ENCODE peak calls at places on chromosomes 12 and 14, in four cellular contexts. X is right cardiac atrium, G is NCI-H1694, I is astrocyte of the cerebellum. Y is an unnamed sample.
A peak's percentile ranks its signal among the peaks of the same experiment; 100 is the strongest.

GRCh38 chr12:50187084-50187900 is 20.1 kb upstream of the CERS5 start:
- DNase-seq in G (no peak), I (peak; percentile 91), X (no peak), Y (peak; percentile 49)

GRCh38 chr12:42091769-42092168 is 52.9 kb downstream of the GXYLT1 start:
- DNase-seq in I (no peak), X (no peak), G (no peak), Y (no peak)

GRCh38 chr14:91249841-91250616 is 5.5 kb upstream of the GPR68 start:
- DNase-seq in I (no peak), X (no peak), G (peak; percentile 22), Y (peak; percentile 43)

GRCh38 chr12:95303476-95303875 is 85.9 kb downstream of the VEZT start:
- DNase-seq in X (no peak), I (no peak), G (no peak), Y (no peak)

GRCh38 chr12:99824900-99825562 is 159.7 kb downstream of the ANKS1B start:
- DNase-seq in X (no peak), I (no peak), G (peak; percentile 34), Y (no peak)

GRCh38 chr14:49134940-49135339 is 451.2 kb downstream of the RPS29 start:
- DNase-seq in I (no peak), G (peak; percentile 48), X (no peak), Y (no peak)

GRCh38 chr12:586318-587071 is 76.8 kb downstream of the NINJ2 start:
- DNase-seq in I (no peak), G (no peak), X (no peak), Y (no peak)

GRCh38 chr12:33438890-33439586 is 581 bp downstream of the SYT10 start:
- DNase-seq in X (peak; percentile 7), I (no peak), G (no peak), Y (no peak)

GRCh38 chr12:12327802-12328201 is 22.2 kb downstream of the MANSC1 start:
- DNase-seq in G (peak; percentile 77), X (no peak), I (peak; percentile 61), Y (peak; percentile 66)

GRCh38 chr12:112798019-112798760 is 6.6 kb downstream of the RPH3A start:
- DNase-seq in G (peak; percentile 72), I (no peak), X (no peak), Y (no peak)

GRCh38 chr12:61676520-61676919 is 583.7 kb upstream of the USP15 start:
- DNase-seq in I (no peak), G (no peak), X (no peak), Y (no peak)

GRCh38 chr14:93811020-93811419 is 22.7 kb upstream of the PRIMA1 start:
- DNase-seq in I (no peak), G (no peak), X (no peak), Y (no peak)

GRCh38 chr12:131090254-131091210 is 136.8 kb downstream of the ADGRD1 start:
- DNase-seq in G (no peak), X (no peak), I (no peak), Y (no peak)

GRCh38 chr12:65755596-65755978 is 68.7 kb upstream of the HMGA2 start:
- DNase-seq in G (no peak), X (no peak), I (no peak), Y (no peak)

GRCh38 chr12:128685903-128686475 is 137.8 kb downstream of the SLC15A4 start:
- DNase-seq in G (no peak), X (no peak), I (no peak), Y (no peak)

GRCh38 chr12:80129895-80130535 is 30.7 kb downstream of the OTOGL start:
- DNase-seq in G (no peak), I (peak; percentile 13), X (no peak), Y (no peak)

GRCh38 chr12:5480953-5481300 is 49.0 kb downstream of the NTF3 start:
- DNase-seq in G (no peak), X (no peak), I (no peak), Y (no peak)

Y was measured in naive thymus-derived CD4-positive, alpha-beta T cell.